ENCODE peak calls at places on chromosomes 7 and 10, in four cellular contexts. Y, T, D and O are unnamed samples.

GRCh38 chr7:101916041-101916800 is 98.8 kb downstream of the CUX1 start:
- DNase-seq in Y (no peak), T (no peak), D (no peak), O (no peak)

GRCh38 chr10:44935961-44936285 is 23.7 kb upstream of the RASSF4 start:
- DNase-seq in Y (no peak), T (no peak), D (no peak), O (no peak)

GRCh38 chr10:103231047-103231551 is 14.6 kb upstream of the RPEL1 start:
- DNase-seq in Y (no peak), T (peak; percentile 49), D (no peak), O (no peak)

GRCh38 chr7:132577206-132578049 is 1.2 kb upstream of the PLXNA4 start:
- DNase-seq in Y (no peak), T (no peak), D (no peak), O (no peak)

GRCh38 chr10:4847580-4848020 is 21.6 kb downstream of the AKR1E2 start:
- DNase-seq in Y (peak; percentile 42), T (no peak), D (no peak), O (peak; percentile 31)

GRCh38 chr10:114767589-114768393 is 53.8 kb upstream of the FHIP2A start:
- DNase-seq in Y (peak; percentile 17), T (no peak), D (no peak), O (peak; percentile 64)

GRCh38 chr7:73978681-73979563 is 49.1 kb upstream of the ELN start:
- DNase-seq in Y (peak; percentile 74), T (peak; percentile 47), D (peak; percentile 45), O (peak; percentile 94)

GRCh38 chr7:155341463-155341983 is 43.8 kb downstream of the INSIG1 start:
- DNase-seq in Y (no peak), T (no peak), D (no peak), O (no peak)

GRCh38 chr7:75740846-75741497 is 2.2 kb upstream of the HIP1 start:
- DNase-seq in Y (no peak), T (no peak), D (peak; percentile 80), O (peak; percentile 56)

GRCh38 chr7:27164381-27165088 is 802 bp downstream of the HOXA9 start:
- DNase-seq in Y (no peak), T (no peak), D (no peak), O (no peak)

DNA sequence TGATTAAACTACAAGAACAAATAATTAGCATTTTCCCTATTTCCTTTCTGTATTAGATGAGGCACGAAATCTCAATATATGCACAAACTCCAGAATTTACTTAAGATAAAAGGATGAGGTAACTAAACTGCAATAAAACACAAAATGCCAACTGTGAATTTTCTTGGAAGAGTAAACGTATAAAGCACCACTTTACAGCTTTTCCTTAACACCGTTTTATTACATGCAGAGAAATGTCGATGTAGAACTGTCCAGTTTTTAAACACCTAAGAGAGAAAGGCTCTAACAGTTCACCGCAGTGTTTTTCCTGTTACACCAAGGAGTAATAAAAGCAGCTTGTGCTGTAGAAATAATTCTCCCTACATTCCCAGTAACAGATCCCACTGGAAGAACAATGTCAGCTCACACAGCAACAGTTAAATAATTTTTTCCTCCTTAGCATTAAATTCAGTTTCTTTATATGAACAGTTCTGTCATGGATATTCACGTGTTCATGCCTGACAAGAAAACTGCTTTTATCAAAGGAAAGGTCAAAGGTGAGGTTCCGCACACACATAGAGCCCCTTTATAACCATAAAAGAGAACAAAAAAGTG is 52.0 kb downstream of the MINDY3 start:
- DNase-seq in Y (no peak), T (no peak), D (no peak), O (no peak)
- TF ChIP-seq JUND in Y (no peak), T (no peak), D (no peak), O (no peak)

GRCh38 chr7:31938650-31939049 is 131.6 kb downstream of the PDE1C start:
- DNase-seq in Y (no peak), T (no peak), D (no peak), O (no peak)
- TF ChIP-seq JUND in Y (no peak), T (no peak), D (no peak), O (no peak)

GRCh38 chr7:135670179-135670578 is 7.9 kb downstream of the STMP1 start:
- DNase-seq in Y (no peak), T (no peak), D (no peak), O (no peak)
- TF ChIP-seq JUND in Y (no peak), T (no peak), D (no peak), O (no peak)

GRCh38 chr10:92699518-92700272 is 9.9 kb downstream of the HHEX start:
- DNase-seq in Y (no peak), T (no peak), D (no peak), O (peak; percentile 36)
- TF ChIP-seq JUND in Y (no peak), T (no peak), D (no peak), O (no peak)